ENCODE peak calls at places on chromosomes 1 and 21, in seven cellular contexts. O is endothelial cell, V is tibial artery, G is lower lobe of right lung, X is uterus, Y is mammary epithelial cell, R is hepatocyte. F is an unnamed sample.

GRCh38 chr21:44354775-44355771 is 1.7 kb downstream of the TRPM2 start:
- DNase-seq in O (no peak), V (no peak), G (no peak), X (no peak), Y (no peak), R (no peak), F (no peak)

GRCh38 chr1:99735852-99736251 is 30.6 kb downstream of the FRRS1 start:
- DNase-seq in O (no peak), V (no peak), G (no peak), X (no peak), Y (no peak), R (no peak), F (no peak)

GRCh38 chr1:11692899-11693590 is 1.5 kb downstream of the DRAXIN start:
- DNase-seq in O (no peak), V (no peak), G (no peak), X (no peak), Y (peak), R (no peak), F (peak)

GRCh38 chr21:17428484-17428869 is 84.4 kb upstream of the CXADR start:
- DNase-seq in O (no peak), V (no peak), G (no peak), X (no peak), Y (no peak), R (no peak), F (no peak)

GRCh38 chr1:43636006-43636641 is 13.8 kb upstream of the KDM4A start:
- DNase-seq in O (no peak), V (no peak), G (no peak), X (no peak), Y (no peak), R (no peak), F (no peak)

GRCh38 chr1:227732586-227733308 is 2.4 kb downstream of the JMJD4 start:
- DNase-seq in O (no peak), V (no peak), G (peak), X (no peak), Y (no peak), R (no peak), F (no peak)

GRCh38 chr1:86825294-86825693 is 88.6 kb downstream of the SELENOF start:
- DNase-seq in O (no peak), V (no peak), G (no peak), X (no peak), Y (no peak), R (no peak), F (no peak)

GRCh38 chr1:226990133-226990716 is 50.1 kb downstream of the COQ8A start:
- DNase-seq in O (no peak), V (no peak), G (no peak), X (no peak), Y (no peak), R (peak), F (peak)

GRCh38 chr1:202618387-202619022 is 91.7 kb downstream of the SYT2 start:
- DNase-seq in O (no peak), V (no peak), G (no peak), X (no peak), Y (peak), R (no peak), F (no peak)

GRCh38 chr1:24222008-24222407 is 34.9 kb upstream of the IFNLR1 start:
- DNase-seq in O (no peak), V (no peak), G (no peak), X (no peak), Y (no peak), R (no peak), F (no peak)

GRCh38 chr1:233844697-233845096 is 59.8 kb upstream of the SLC35F3 start:
- DNase-seq in O (peak), V (no peak), G (no peak), X (no peak), Y (no peak), R (no peak), F (no peak)

GRCh38 chr1:158007949-158008386 is 14.5 kb downstream of the KIRREL1 start:
- DNase-seq in O (no peak), V (no peak), G (no peak), X (no peak), Y (no peak), R (no peak), F (no peak)

GRCh38 chr1:65993047-65993363 is 200.3 kb downstream of the PDE4B start:
- DNase-seq in O (no peak), V (no peak), G (no peak), X (no peak), Y (no peak), R (no peak), F (no peak)

GRCh38 chr21:38804617-38805281 is 980 bp upstream of the ETS2 start:
- DNase-seq in O (peak), V (peak), G (peak), X (peak), Y (no peak), R (peak), F (peak)

GRCh38 chr1:115976062-115976899 is at the start of gene SLC22A15:
- DNase-seq in O (peak), V (peak), G (peak), X (peak), Y (peak), R (peak), F (peak)

GRCh38 chr1:18409609-18410237 is 71.0 kb upstream of the KLHDC7A start:
- DNase-seq in O (no peak), V (no peak), G (no peak), X (no peak), Y (no peak), R (no peak), F (no peak)

GRCh38 chr1:110235839-110236682 is 25.9 kb downstream of the KCNC4 start:
- DNase-seq in O (no peak), V (no peak), G (no peak), X (no peak), Y (peak), R (peak), F (peak)

GRCh38 chr1:221035680-221036153 is 156.5 kb downstream of the HLX start:
- DNase-seq in O (no peak), V (no peak), G (no peak), X (no peak), Y (peak), R (no peak), F (peak)

GRCh38 chr1:161299347-161299746 is 10.4 kb downstream of the MPZ start:
- DNase-seq in O (no peak), V (no peak), G (no peak), X (no peak), Y (no peak), R (no peak), F (no peak)

GRCh38 chr1:245598524-245599310 is 443.9 kb downstream of the KIF26B start:
- DNase-seq in O (no peak), V (no peak), G (no peak), X (no peak), Y (no peak), R (no peak), F (no peak)

GRCh38 chr21:14056771-14057191 is 154.0 kb downstream of the LIPI start:
- DNase-seq in O (no peak), V (no peak), G (no peak), X (no peak), Y (no peak), R (no peak), F (no peak)

GRCh38 chr21:34900376-34900775 is 148.7 kb downstream of the RUNX1 start:
- DNase-seq in O (no peak), V (no peak), G (no peak), X (no peak), Y (peak), R (peak), F (no peak)

GRCh38 chr1:4046836-4047461 is 146.9 kb upstream of the C1orf174 start:
- DNase-seq in O (no peak), V (no peak), G (no peak), X (no peak), Y (no peak), R (no peak), F (no peak)

GRCh38 chr1:199460933-199461332 is 566.6 kb upstream of the NR5A2 start:
- DNase-seq in O (no peak), V (no peak), G (no peak), X (no peak), Y (no peak), R (no peak), F (no peak)

GRCh38 chr21:39088831-39089380 is 94.3 kb downstream of the PSMG1 start:
- DNase-seq in O (no peak), V (peak), G (no peak), X (peak), Y (peak), R (no peak), F (no peak)

GRCh38 chr21:26091480-26092018 is 79.0 kb downstream of the APP start:
- DNase-seq in O (no peak), V (no peak), G (no peak), X (no peak), Y (no peak), R (no peak), F (no peak)
- TF ChIP-seq CTCF in O (no peak), V (no peak), G (no peak), X (no peak), Y (no peak), R (no peak), F (no peak)

GRCh38 chr1:231808990-231809389 is 182.4 kb downstream of the DISC1 start:
- DNase-seq in O (no peak), V (no peak), G (no peak), X (no peak), Y (peak), R (no peak), F (peak)

GRCh38 chr1:231803353-231803752 is 176.8 kb downstream of the DISC1 start:
- DNase-seq in O (no peak), V (no peak), G (peak), X (no peak), Y (no peak), R (no peak), F (peak)

GRCh38 chr1:231808116-231808515 is 181.5 kb downstream of the DISC1 start:
- DNase-seq in O (no peak), V (no peak), G (no peak), X (no peak), Y (no peak), R (no peak), F (no peak)

GRCh38 chr1:231807498-231807897 is 180.9 kb downstream of the DISC1 start:
- DNase-seq in O (no peak), V (no peak), G (no peak), X (no peak), Y (no peak), R (no peak), F (no peak)

GRCh38 chr1:231806623-231807470 is 180.3 kb downstream of the DISC1 start:
- DNase-seq in O (peak), V (no peak), G (peak), X (no peak), Y (peak), R (peak), F (peak)
- TF ChIP-seq CTCF in O (peak), V (no peak), G (peak), X (no peak), Y (peak), R (peak), F (peak)

GRCh38 chr1:70034403-70034802 is 171.0 kb downstream of the LRRC40 start:
- DNase-seq in O (peak), V (no peak), G (no peak), X (no peak), Y (peak), R (peak), F (no peak)
- TF ChIP-seq CTCF in O (no peak), V (no peak), G (no peak), X (no peak), Y (peak), R (peak), F (no peak)

DNA sequence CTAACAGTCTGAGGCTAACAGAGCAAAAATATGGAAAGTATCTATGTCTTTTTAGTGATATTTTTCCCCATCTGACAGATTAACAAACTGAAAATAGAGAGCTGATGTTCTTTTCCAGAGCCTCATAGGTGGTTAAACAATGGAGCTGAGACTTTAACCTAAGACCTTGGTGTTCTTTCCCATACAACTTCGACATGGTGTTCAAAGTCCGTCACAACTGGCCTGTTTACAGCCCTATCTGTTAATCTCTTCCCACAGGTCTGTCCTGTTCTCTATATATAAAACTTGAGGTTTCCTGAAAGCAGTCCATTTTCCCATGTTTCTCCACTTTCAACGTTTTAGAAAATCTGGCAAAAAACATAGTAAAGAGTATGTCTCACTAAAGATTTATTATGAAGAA is 395.7 kb downstream of the BRINP2 start:
- DNase-seq in O (no peak), V (no peak), G (no peak), X (no peak), Y (no peak), R (peak), F (no peak)
- TF ChIP-seq CTCF in O (no peak), V (no peak), G (no peak), X (no peak), Y (no peak), R (no peak), F (no peak)

GRCh38 chr1:193142409-193142808 is 20.6 kb downstream of the CDC73 start:
- DNase-seq in O (no peak), V (no peak), G (no peak), X (no peak), Y (no peak), R (no peak), F (no peak)

GRCh38 chr1:193141804-193142203 is 20.0 kb downstream of the CDC73 start:
- DNase-seq in O (no peak), V (no peak), G (no peak), X (no peak), Y (no peak), R (no peak), F (no peak)

GRCh38 chr1:193140254-193140653 is 18.4 kb downstream of the CDC73 start:
- DNase-seq in O (no peak), V (no peak), G (no peak), X (no peak), Y (no peak), R (no peak), F (no peak)

GRCh38 chr1:193144361-193144938 is 22.6 kb downstream of the CDC73 start:
- DNase-seq in O (no peak), V (no peak), G (no peak), X (no peak), Y (no peak), R (no peak), F (no peak)

GRCh38 chr1:193143285-193143684 is 21.5 kb downstream of the CDC73 start:
- DNase-seq in O (no peak), V (no peak), G (no peak), X (no peak), Y (no peak), R (peak), F (no peak)
- TF ChIP-seq CTCF in O (peak), V (peak), G (peak), X (no peak), Y (peak), R (peak), F (peak)

GRCh38 chr1:83999316-83999819 is 436 bp upstream of the TTLL7 start:
- DNase-seq in O (no peak), V (peak), G (peak), X (peak), Y (no peak), R (peak), F (no peak)

GRCh38 chr1:83996621-83997020 is 2.3 kb downstream of the TTLL7 start:
- DNase-seq in O (no peak), V (no peak), G (no peak), X (no peak), Y (no peak), R (no peak), F (no peak)

GRCh38 chr1:83998599-83999315 is at the start of gene TTLL7:
- DNase-seq in O (peak), V (peak), G (peak), X (peak), Y (peak), R (peak), F (peak)

GRCh38 chr1:83996175-83996574 is 2.8 kb downstream of the TTLL7 start:
- DNase-seq in O (no peak), V (no peak), G (no peak), X (no peak), Y (no peak), R (no peak), F (no peak)

GRCh38 chr1:83998205-83998598 is 730 bp downstream of the TTLL7 start:
- DNase-seq in O (no peak), V (no peak), G (no peak), X (no peak), Y (peak), R (no peak), F (no peak)
- TF ChIP-seq CTCF in O (no peak), V (no peak), G (no peak), X (no peak), Y (no peak), R (no peak), F (no peak)

GRCh38 chr1:165408518-165408917 is 36.4 kb downstream of the RXRG start:
- DNase-seq in O (peak), V (no peak), G (no peak), X (no peak), Y (peak), R (peak), F (no peak)
- TF ChIP-seq CTCF in O (peak), V (no peak), G (peak), X (no peak), Y (peak), R (peak), F (no peak)

DNA sequence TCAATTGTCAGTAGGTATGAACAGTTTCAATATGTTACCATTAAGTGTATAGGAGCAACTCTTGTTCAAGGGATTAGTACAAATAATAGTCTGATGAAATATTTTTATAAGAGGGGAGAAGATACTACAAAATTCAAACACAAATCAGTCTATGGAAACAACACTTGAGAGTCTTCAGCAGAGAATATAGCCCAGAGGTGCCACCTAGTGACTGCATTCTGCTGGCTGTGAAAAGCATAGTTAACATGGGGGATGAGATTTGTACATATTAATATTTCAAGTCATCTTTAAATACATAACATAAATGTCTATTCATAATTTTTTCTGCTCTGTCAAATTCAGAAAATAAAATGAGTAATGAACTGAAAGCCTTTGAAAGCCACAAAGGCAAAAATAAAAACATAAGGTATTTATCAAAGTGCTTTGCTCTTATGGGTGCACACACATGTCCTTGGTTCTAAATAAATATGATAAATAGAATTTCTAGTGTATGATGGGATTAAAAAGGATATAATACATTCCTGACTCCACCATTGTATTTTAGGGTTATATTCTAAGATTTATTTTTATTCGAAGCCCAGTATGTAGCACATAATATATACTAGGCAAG is 440.9 kb upstream of the ZRANB2 start:
- DNase-seq in O (peak), V (no peak), G (no peak), X (no peak), Y (peak), R (peak), F (no peak)
- TF ChIP-seq CTCF in O (peak), V (no peak), G (peak), X (peak), Y (peak), R (peak), F (no peak)

DNA sequence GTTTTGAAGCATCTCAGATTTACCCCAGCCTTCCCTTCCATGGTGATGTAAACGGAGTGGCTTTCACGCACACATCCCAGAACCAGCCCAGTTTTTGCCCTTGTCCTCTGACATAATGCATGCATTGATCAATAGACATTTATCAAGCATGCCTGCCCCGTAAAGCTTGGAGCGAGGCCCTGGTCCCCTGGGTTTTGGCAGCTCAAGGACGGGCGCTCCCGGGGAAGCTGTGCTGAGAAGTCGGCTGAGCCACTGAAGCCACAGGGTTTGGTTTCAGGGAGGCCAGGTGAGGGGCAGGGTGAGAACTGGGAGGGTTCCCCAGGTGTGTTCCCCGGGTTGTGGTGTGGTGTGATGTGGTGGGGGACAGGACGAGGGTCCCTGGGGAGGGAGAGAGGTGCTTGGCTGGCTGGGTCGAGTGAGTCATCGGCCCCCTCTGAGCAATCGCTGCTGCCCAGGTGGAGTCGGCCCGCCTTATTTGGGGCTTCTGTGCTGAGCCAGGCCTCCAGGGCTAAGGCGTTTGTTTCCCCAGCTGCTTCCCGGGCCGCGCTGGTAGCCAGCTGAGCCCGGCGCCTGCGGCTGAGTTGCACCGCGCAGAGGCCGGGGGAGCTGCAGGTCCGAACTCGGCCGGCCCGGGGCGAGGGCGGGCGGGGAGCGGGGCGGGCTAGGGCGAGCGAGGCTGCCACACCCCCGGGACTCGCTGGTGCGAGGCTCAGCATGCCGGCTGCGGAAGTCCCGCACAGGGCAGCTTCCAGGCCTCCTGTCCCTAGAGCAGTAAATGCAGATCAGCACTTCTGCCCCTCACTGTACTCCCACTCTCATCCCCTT is 23.6 kb downstream of the ATP2B4 start:
- DNase-seq in O (peak), V (peak), G (peak), X (peak), Y (peak), R (peak), F (peak)
- TF ChIP-seq CTCF in O (no peak), V (no peak), G (peak), X (no peak), Y (no peak), R (no peak), F (no peak)